ENCODE peak calls at places on chromosomes 1 and 21, in ten cellular contexts. M is germinal center; N is stimulated activated CD4-positive, alpha-beta T cell treated with anti-CD3 and anti-CD28 coated beads, Interleukin-15, amount 100 ng/mL, for 1 hour; R is type B pancreatic cell; W is activated naive CD8-positive, alpha-beta T cell treated with anti-CD3 and anti-CD28 coated beads for 36 hours; Y is right cardiac atrium; I is posterior cingulate gyrus; S is substantia nigra; Z is pons; T is activated naive CD4-positive, alpha-beta T cell. J is an unnamed sample.
A peak's percentile ranks its signal among the peaks of the same experiment; 100 is the strongest.

GRCh38 chr1:145991799-145992412 is 4.5 kb downstream of the TXNIP start:
- DNase-seq in N (no peak), Z (no peak), T (no peak), I (no peak), W (no peak), S (no peak), M (no peak), Y (no peak), R (no peak), J (no peak)

GRCh38 chr21:28069446-28069845 is 923.2 kb downstream of the LTN1 start:
- DNase-seq in M (no peak), W (no peak), R (no peak), T (no peak), I (no peak), S (no peak), N (no peak), Y (no peak), Z (peak; percentile 12), J (no peak)

GRCh38 chr1:202155478-202156021 is 4.9 kb downstream of the PTPN7 start:
- DNase-seq in W (no peak), R (no peak), N (no peak), Y (no peak), S (no peak), M (no peak), T (no peak), Z (no peak), I (no peak), J (peak; percentile 79)

GRCh38 chr1:45493116-45493697 is 2.2 kb upstream of the TESK2 start:
- DNase-seq in W (peak; percentile 36), I (no peak), Z (peak; percentile 78), N (no peak), Y (no peak), T (peak; percentile 25), S (peak; percentile 24), M (peak; percentile 55), R (no peak), J (peak; percentile 74)

GRCh38 chr1:58732087-58732486 is 32.2 kb upstream of the MYSM1 start:
- DNase-seq in Y (no peak), S (no peak), M (no peak), T (no peak), Z (no peak), N (no peak), R (no peak), W (no peak), I (no peak), J (no peak)

GRCh38 chr1:2506901-2507565 is 19.4 kb downstream of the PANK4 start:
- DNase-seq in R (no peak), M (no peak), S (no peak), I (no peak), W (no peak), T (no peak), Z (no peak), N (no peak), Y (no peak), J (no peak)

GRCh38 chr1:193104496-193104905 is 713 bp downstream of the GLRX2 start:
- DNase-seq in T (no peak), M (peak; percentile 39), S (peak; percentile 44), Z (peak; percentile 62), W (peak; percentile 36), I (peak; percentile 50), R (no peak), Y (peak; percentile 57), N (peak; percentile 6), J (peak; percentile 50)

GRCh38 chr1:14487671-14488070 is 110.8 kb upstream of the KAZN start:
- DNase-seq in T (no peak), R (no peak), W (no peak), I (no peak), M (no peak), Z (no peak), N (no peak), Y (no peak), S (no peak), J (no peak)

GRCh38 chr21:38645282-38645681 is 147.0 kb upstream of the ERG start:
- DNase-seq in Y (no peak), R (no peak), I (no peak), Z (no peak), T (no peak), N (no peak), W (no peak), S (no peak), M (no peak), J (no peak)

GRCh38 chr1:171128463-171128862 is 37.8 kb downstream of the FMO3 start:
- DNase-seq in M (no peak), I (no peak), T (no peak), Y (no peak), N (no peak), S (no peak), W (no peak), Z (no peak), R (no peak), J (no peak)

GRCh38 chr1:163897401-163898169 is 575.8 kb downstream of the NUF2 start:
- DNase-seq in Z (no peak), Y (peak; percentile 66), I (no peak), N (no peak), R (no peak), T (no peak), S (no peak), M (no peak), W (no peak), J (no peak)

GRCh38 chr21:45018131-45019075 is 56.0 kb upstream of the ADARB1 start:
- DNase-seq in M (no peak), Y (peak; percentile 34), T (no peak), Z (no peak), W (no peak), R (no peak), I (no peak), S (no peak), N (no peak), J (no peak)

GRCh38 chr1:167631987-167632680 is 2.1 kb downstream of the RCSD1 start:
- DNase-seq in Z (peak; percentile 52), W (peak; percentile 44), I (no peak), R (no peak), N (no peak), Y (no peak), T (peak; percentile 10), S (no peak), M (no peak), J (no peak)

GRCh38 chr1:46684670-46685069 is 13.0 kb downstream of the TEX38 start:
- DNase-seq in R (no peak), W (no peak), M (no peak), N (no peak), S (no peak), T (no peak), I (no peak), Y (no peak), Z (no peak), J (no peak)

GRCh38 chr1:212951058-212951923 is 950 bp downstream of the VASH2 start:
- DNase-seq in I (no peak), T (no peak), M (no peak), N (no peak), Y (peak; percentile 19), Z (no peak), W (peak; percentile 9), R (no peak), S (no peak), J (no peak)

GRCh38 chr1:211377539-211378461 is 51.2 kb downstream of the TRAF5 start:
- DNase-seq in T (no peak), M (no peak), W (no peak), I (no peak), Y (no peak), S (no peak), Z (no peak), R (no peak), N (no peak), J (no peak)

GRCh38 chr1:17010601-17011438 is 908 bp downstream of the ATP13A2 start:
- DNase-seq in W (no peak), I (no peak), Z (no peak), T (peak; percentile 10), N (no peak), Y (peak; percentile 81), R (no peak), M (peak; percentile 35), S (no peak), J (peak; percentile 51)

GRCh38 chr1:193767891-193768290 is 581.5 kb upstream of the B3GALT2 start:
- DNase-seq in M (no peak), Y (no peak), I (no peak), N (no peak), S (no peak), Z (no peak), R (no peak), T (no peak), W (no peak), J (no peak)

GRCh38 chr1:231983266-231984193 is 356.9 kb downstream of the DISC1 start:
- DNase-seq in T (no peak), S (no peak), Z (no peak), I (no peak), R (no peak), N (no peak), W (no peak), M (no peak), Y (no peak), J (no peak)

GRCh38 chr1:117067528-117068370 is 7.6 kb downstream of the TTF2 start:
- DNase-seq in N (no peak), Z (peak; percentile 75), S (peak; percentile 44), R (no peak), W (no peak), I (peak; percentile 35), M (peak; percentile 35), Y (no peak), T (peak; percentile 17), J (peak; percentile 59)

GRCh38 chr1:43067856-43068751 is 104.0 kb downstream of the EBNA1BP2 start:
- DNase-seq in T (peak; percentile 34), Y (peak; percentile 26), S (no peak), R (no peak), N (no peak), Z (no peak), I (no peak), M (peak; percentile 13), W (peak; percentile 30), J (no peak)

GRCh38 chr1:22808846-22809501 is 98.3 kb downstream of the EPHB2 start:
- DNase-seq in S (peak; percentile 42), N (no peak), R (no peak), W (no peak), Y (peak; percentile 82), M (no peak), T (no peak), I (peak; percentile 54), Z (peak; percentile 87), J (peak; percentile 29)

GRCh38 chr1:178492341-178492740 is 4.4 kb downstream of the CLEC20A start:
- DNase-seq in R (no peak), S (no peak), N (no peak), Y (no peak), T (no peak), Z (no peak), W (no peak), I (no peak), M (no peak), J (no peak)

GRCh38 chr1:175935166-175935565 is 191.8 kb upstream of the TNR start:
- DNase-seq in S (no peak), R (no peak), I (no peak), M (no peak), Z (no peak), N (no peak), W (no peak), Y (no peak), T (no peak), J (no peak)

GRCh38 chr1:234659538-234659937 is 49.6 kb upstream of the IRF2BP2 start:
- DNase-seq in I (no peak), Z (no peak), T (no peak), R (no peak), Y (no peak), S (no peak), N (no peak), M (no peak), W (no peak), J (peak; percentile 57)

GRCh38 chr1:233704125-233704881 is 90.4 kb downstream of the KCNK1 start:
- DNase-seq in I (no peak), S (no peak), M (no peak), T (no peak), N (no peak), W (no peak), Z (no peak), Y (no peak), R (no peak), J (no peak)

GRCh38 chr1:165228676-165229075 is 127.8 kb downstream of the LMX1A start:
- DNase-seq in I (no peak), S (no peak), M (no peak), W (no peak), N (no peak), T (no peak), R (no peak), Y (no peak), Z (no peak), J (no peak)

GRCh38 chr1:3119748-3120524 is 50.9 kb downstream of the PRDM16 start:
- DNase-seq in R (no peak), Y (no peak), Z (no peak), I (no peak), S (no peak), M (no peak), W (no peak), T (no peak), N (no peak), J (no peak)